ENCODE peak calls at places on chromosomes 6 and 20, in eight cellular contexts. One of them, this sample, is unnamed.

GRCh38 chr20:54004397-54004940 is 65.9 kb downstream of the BCAS1 start:
- DNase-seq in ELR: no peak
- DNase-seq in NCI-H2081: no peak
- DNase-seq in KG1: no peak
- DNase-seq in cardiac fibroblast: no peak
- DNase-seq in WTC11: no peak
- DNase-seq in NCI-H1092 treated with DMSO at 0.1 percent for 48 hours: no peak
- DNase-seq in stimulated activated CD8-positive, alpha-beta memory T cell treated with anti-CD3 and anti-CD28 coated beads, Interleukin-2, amount 100 ng/mL, for 1 hour: no peak
- DNase-seq in this sample: no peak

GRCh38 chr6:148771212-148771601 is 24.4 kb downstream of the UST start:
- DNase-seq in stimulated activated CD8-positive, alpha-beta memory T cell treated with anti-CD3 and anti-CD28 coated beads, Interleukin-2, amount 100 ng/mL, for 1 hour: no peak
- DNase-seq in NCI-H2081: peak; percentile 33
- DNase-seq in cardiac fibroblast: no peak
- DNase-seq in ELR: no peak
- DNase-seq in NCI-H1092 treated with DMSO at 0.1 percent for 48 hours: peak; percentile 88
- DNase-seq in KG1: no peak
- DNase-seq in WTC11: no peak
- DNase-seq in this sample: no peak

GRCh38 chr20:33309631-33310030 is 26.6 kb downstream of the BPIFB1 start:
- DNase-seq in KG1: no peak
- DNase-seq in WTC11: no peak
- DNase-seq in NCI-H1092 treated with DMSO at 0.1 percent for 48 hours: no peak
- DNase-seq in NCI-H2081: no peak
- DNase-seq in cardiac fibroblast: no peak
- DNase-seq in ELR: no peak
- DNase-seq in stimulated activated CD8-positive, alpha-beta memory T cell treated with anti-CD3 and anti-CD28 coated beads, Interleukin-2, amount 100 ng/mL, for 1 hour: no peak
- DNase-seq in this sample: no peak

GRCh38 chr6:53987527-53987888 is 123.7 kb upstream of the MLIP start:
- DNase-seq in KG1: no peak
- DNase-seq in NCI-H1092 treated with DMSO at 0.1 percent for 48 hours: no peak
- DNase-seq in WTC11: no peak
- DNase-seq in ELR: no peak
- DNase-seq in cardiac fibroblast: no peak
- DNase-seq in NCI-H2081: no peak
- DNase-seq in stimulated activated CD8-positive, alpha-beta memory T cell treated with anti-CD3 and anti-CD28 coated beads, Interleukin-2, amount 100 ng/mL, for 1 hour: no peak
- DNase-seq in this sample: no peak

GRCh38 chr6:145815875-145816274 is 1.3 kb upstream of the FBXO30 start:
- DNase-seq in cardiac fibroblast: no peak
- DNase-seq in stimulated activated CD8-positive, alpha-beta memory T cell treated with anti-CD3 and anti-CD28 coated beads, Interleukin-2, amount 100 ng/mL, for 1 hour: no peak
- DNase-seq in NCI-H1092 treated with DMSO at 0.1 percent for 48 hours: no peak
- DNase-seq in NCI-H2081: no peak
- DNase-seq in KG1: no peak
- DNase-seq in ELR: peak; percentile 58
- DNase-seq in WTC11: no peak
- DNase-seq in this sample: no peak

GRCh38 chr6:7138111-7138510 is 30.4 kb downstream of the RREB1 start:
- DNase-seq in ELR: no peak
- DNase-seq in NCI-H2081: no peak
- DNase-seq in WTC11: no peak
- DNase-seq in stimulated activated CD8-positive, alpha-beta memory T cell treated with anti-CD3 and anti-CD28 coated beads, Interleukin-2, amount 100 ng/mL, for 1 hour: no peak
- DNase-seq in cardiac fibroblast: no peak
- DNase-seq in KG1: no peak
- DNase-seq in NCI-H1092 treated with DMSO at 0.1 percent for 48 hours: no peak
- DNase-seq in this sample: no peak

GRCh38 chr6:64012351-64013060 is 376.9 kb downstream of the PHF3 start:
- DNase-seq in cardiac fibroblast: peak; percentile 71
- DNase-seq in ELR: peak; percentile 4
- DNase-seq in KG1: no peak
- DNase-seq in WTC11: peak; percentile 31
- DNase-seq in NCI-H2081: peak; percentile 77
- DNase-seq in NCI-H1092 treated with DMSO at 0.1 percent for 48 hours: peak; percentile 54
- DNase-seq in stimulated activated CD8-positive, alpha-beta memory T cell treated with anti-CD3 and anti-CD28 coated beads, Interleukin-2, amount 100 ng/mL, for 1 hour: no peak
- DNase-seq in this sample: no peak

GRCh38 chr6:158849899-158850806 is 31.0 kb upstream of the EZR start:
- DNase-seq in KG1: no peak
- DNase-seq in NCI-H2081: peak; percentile 31
- DNase-seq in stimulated activated CD8-positive, alpha-beta memory T cell treated with anti-CD3 and anti-CD28 coated beads, Interleukin-2, amount 100 ng/mL, for 1 hour: no peak
- DNase-seq in cardiac fibroblast: peak; percentile 72
- DNase-seq in WTC11: no peak
- DNase-seq in NCI-H1092 treated with DMSO at 0.1 percent for 48 hours: peak; percentile 43
- DNase-seq in ELR: peak; percentile 99
- DNase-seq in this sample: peak; percentile 88

GRCh38 chr20:6848992-6849391 is 81.5 kb downstream of the BMP2 start:
- DNase-seq in cardiac fibroblast: no peak
- DNase-seq in KG1: no peak
- DNase-seq in WTC11: no peak
- DNase-seq in stimulated activated CD8-positive, alpha-beta memory T cell treated with anti-CD3 and anti-CD28 coated beads, Interleukin-2, amount 100 ng/mL, for 1 hour: no peak
- DNase-seq in NCI-H2081: no peak
- DNase-seq in NCI-H1092 treated with DMSO at 0.1 percent for 48 hours: no peak
- DNase-seq in ELR: no peak
- DNase-seq in this sample: no peak

GRCh38 chr6:3209114-3210023 is 18.1 kb downstream of the TUBB2B start:
- DNase-seq in NCI-H1092 treated with DMSO at 0.1 percent for 48 hours: no peak
- DNase-seq in cardiac fibroblast: peak; percentile 93
- DNase-seq in ELR: peak; percentile 99
- DNase-seq in WTC11: peak; percentile 79
- DNase-seq in NCI-H2081: no peak
- DNase-seq in KG1: no peak
- DNase-seq in stimulated activated CD8-positive, alpha-beta memory T cell treated with anti-CD3 and anti-CD28 coated beads, Interleukin-2, amount 100 ng/mL, for 1 hour: no peak
- DNase-seq in this sample: no peak

GRCh38 chr6:4607026-4607704 is 169.0 kb upstream of the CDYL start:
- DNase-seq in NCI-H2081: peak; percentile 15
- DNase-seq in cardiac fibroblast: peak; percentile 69
- DNase-seq in NCI-H1092 treated with DMSO at 0.1 percent for 48 hours: peak; percentile 45
- DNase-seq in KG1: no peak
- DNase-seq in WTC11: no peak
- DNase-seq in stimulated activated CD8-positive, alpha-beta memory T cell treated with anti-CD3 and anti-CD28 coated beads, Interleukin-2, amount 100 ng/mL, for 1 hour: no peak
- DNase-seq in ELR: peak; percentile 84
- DNase-seq in this sample: no peak

GRCh38 chr6:37155394-37156312 is 14.3 kb upstream of the PIM1 start:
- DNase-seq in ELR: no peak
- DNase-seq in KG1: no peak
- DNase-seq in WTC11: no peak
- DNase-seq in stimulated activated CD8-positive, alpha-beta memory T cell treated with anti-CD3 and anti-CD28 coated beads, Interleukin-2, amount 100 ng/mL, for 1 hour: no peak
- DNase-seq in NCI-H2081: no peak
- DNase-seq in NCI-H1092 treated with DMSO at 0.1 percent for 48 hours: no peak
- DNase-seq in cardiac fibroblast: no peak
- DNase-seq in this sample: no peak

GRCh38 chr6:146357578-146358340 is 185.9 kb upstream of the RAB32 start:
- DNase-seq in stimulated activated CD8-positive, alpha-beta memory T cell treated with anti-CD3 and anti-CD28 coated beads, Interleukin-2, amount 100 ng/mL, for 1 hour: no peak
- DNase-seq in NCI-H2081: no peak
- DNase-seq in NCI-H1092 treated with DMSO at 0.1 percent for 48 hours: no peak
- DNase-seq in KG1: peak; percentile 1
- DNase-seq in WTC11: no peak
- DNase-seq in ELR: peak; percentile 84
- DNase-seq in cardiac fibroblast: peak; percentile 64
- DNase-seq in this sample: no peak

GRCh38 chr6:112332274-112332673 is 14.9 kb upstream of the RFPL4B start:
- DNase-seq in WTC11: no peak
- DNase-seq in stimulated activated CD8-positive, alpha-beta memory T cell treated with anti-CD3 and anti-CD28 coated beads, Interleukin-2, amount 100 ng/mL, for 1 hour: no peak
- DNase-seq in KG1: no peak
- DNase-seq in cardiac fibroblast: no peak
- DNase-seq in NCI-H1092 treated with DMSO at 0.1 percent for 48 hours: no peak
- DNase-seq in NCI-H2081: no peak
- DNase-seq in ELR: peak; percentile 87
- DNase-seq in this sample: no peak

GRCh38 chr6:151635741-151636140 is 141.9 kb downstream of the CCDC170 start:
- DNase-seq in WTC11: no peak
- DNase-seq in KG1: no peak
- DNase-seq in NCI-H2081: no peak
- DNase-seq in stimulated activated CD8-positive, alpha-beta memory T cell treated with anti-CD3 and anti-CD28 coated beads, Interleukin-2, amount 100 ng/mL, for 1 hour: no peak
- DNase-seq in NCI-H1092 treated with DMSO at 0.1 percent for 48 hours: no peak
- DNase-seq in ELR: no peak
- DNase-seq in cardiac fibroblast: no peak
- DNase-seq in this sample: no peak

GRCh38 chr6:167571550-167571949 is 246.7 kb downstream of the TTLL2 start:
- DNase-seq in NCI-H2081: no peak
- DNase-seq in stimulated activated CD8-positive, alpha-beta memory T cell treated with anti-CD3 and anti-CD28 coated beads, Interleukin-2, amount 100 ng/mL, for 1 hour: no peak
- DNase-seq in WTC11: no peak
- DNase-seq in NCI-H1092 treated with DMSO at 0.1 percent for 48 hours: no peak
- DNase-seq in KG1: no peak
- DNase-seq in ELR: no peak
- DNase-seq in cardiac fibroblast: no peak
- DNase-seq in this sample: no peak

GRCh38 chr6:80143312-80143960 is 37.0 kb downstream of the BCKDHB start:
- DNase-seq in NCI-H1092 treated with DMSO at 0.1 percent for 48 hours: no peak
- DNase-seq in cardiac fibroblast: peak; percentile 96
- DNase-seq in KG1: no peak
- DNase-seq in WTC11: no peak
- DNase-seq in stimulated activated CD8-positive, alpha-beta memory T cell treated with anti-CD3 and anti-CD28 coated beads, Interleukin-2, amount 100 ng/mL, for 1 hour: no peak
- DNase-seq in ELR: peak; percentile 88
- DNase-seq in NCI-H2081: no peak
- DNase-seq in this sample: no peak

GRCh38 chr20:58690851-58691250 is 1.7 kb upstream of the NPEPL1 start:
- DNase-seq in KG1: no peak
- DNase-seq in NCI-H1092 treated with DMSO at 0.1 percent for 48 hours: no peak
- DNase-seq in stimulated activated CD8-positive, alpha-beta memory T cell treated with anti-CD3 and anti-CD28 coated beads, Interleukin-2, amount 100 ng/mL, for 1 hour: no peak
- DNase-seq in cardiac fibroblast: peak; percentile 63
- DNase-seq in WTC11: no peak
- DNase-seq in NCI-H2081: no peak
- DNase-seq in ELR: peak; percentile 17
- DNase-seq in this sample: no peak

This sample was measured in CD14-positive monocyte.